ENCODE peak calls at places on chromosomes 11 and 22, in nine cellular contexts. O is HFF-Myc, X is mammary epithelial cell, N is fibroblast of mammary gland, J is OCI-LY7, B is neural crest cell, I is pancreas, L is ovary, E is GM06990. G is an unnamed sample.

GRCh38 chr22:23072911-23073491 is 2.7 kb downstream of the GNAZ start:
- DNase-seq in E (no peak), L (peak), N (no peak), I (peak), X (peak), J (no peak), O (peak), B (no peak), G (no peak)

GRCh38 chr11:74473382-74474201 is 6.2 kb upstream of the KCNE3 start:
- DNase-seq in E (no peak), J (no peak), B (no peak), N (no peak), I (no peak), O (no peak), X (no peak), L (no peak), G (no peak)

GRCh38 chr11:36288442-36289225 is 590 bp downstream of the COMMD9 start:
- DNase-seq in E (no peak), O (no peak), L (no peak), I (no peak), N (no peak), X (no peak), J (no peak), B (no peak), G (no peak)

GRCh38 chr11:18145025-18145424 is 12.7 kb downstream of the MRGPRX3 start:
- DNase-seq in X (no peak), L (no peak), I (no peak), J (no peak), N (peak), O (no peak), B (no peak), E (no peak), G (no peak)

GRCh38 chr11:61959678-61960077 is 7.8 kb downstream of the FTH1 start:
- DNase-seq in X (no peak), N (no peak), E (no peak), O (no peak), L (no peak), J (no peak), B (no peak), I (no peak), G (no peak)

GRCh38 chr11:31902706-31903105 is 91.6 kb upstream of the PAX6 start:
- DNase-seq in B (no peak), X (no peak), I (no peak), E (no peak), N (no peak), O (no peak), L (no peak), J (no peak), G (no peak)

GRCh38 chr11:111449696-111450479 is 62.3 kb downstream of the BTG4 start:
- DNase-seq in N (no peak), E (no peak), I (no peak), B (no peak), L (no peak), X (no peak), O (no peak), J (no peak), G (no peak)

GRCh38 chr11:113411536-113411935 is 24.0 kb downstream of the ANKK1 start:
- DNase-seq in I (no peak), J (no peak), E (no peak), X (no peak), L (no peak), O (no peak), N (no peak), B (no peak), G (no peak)

GRCh38 chr22:43823911-43824665 is 12.0 kb upstream of the EFCAB6 start:
- DNase-seq in E (no peak), B (no peak), J (no peak), X (no peak), I (peak), O (no peak), N (no peak), L (no peak), G (no peak)

GRCh38 chr11:111429066-111429506 is 50.0 kb upstream of the POU2AF1 start:
- DNase-seq in I (peak), B (no peak), N (peak), L (peak), J (peak), E (no peak), O (no peak), X (peak), G (no peak)

GRCh38 chr22:50522806-50523438 is 2.5 kb downstream of the SCO2 start:
- DNase-seq in O (no peak), X (no peak), B (no peak), N (no peak), I (no peak), J (no peak), L (no peak), E (no peak), G (no peak)

GRCh38 chr11:64876226-64876750 is 2.1 kb downstream of the EHD1 start:
- DNase-seq in I (no peak), J (no peak), L (no peak), B (no peak), E (no peak), O (no peak), N (no peak), X (no peak), G (no peak)

GRCh38 chr11:65639623-65640482 is 2.0 kb downstream of the SIPA1 start:
- DNase-seq in E (peak), O (no peak), X (no peak), I (no peak), L (no peak), B (no peak), J (peak), N (no peak), G (peak)

GRCh38 chr22:23742505-23743264 is 8.2 kb downstream of the ZNF70 start:
- DNase-seq in E (no peak), L (no peak), I (no peak), O (no peak), J (no peak), B (no peak), N (no peak), X (no peak), G (no peak)

GRCh38 chr22:20108757-20109230 is 7.1 kb upstream of the RANBP1 start:
- DNase-seq in J (no peak), I (no peak), N (no peak), X (no peak), B (no peak), L (no peak), E (no peak), O (no peak), G (no peak)

GRCh38 chr22:26438006-26438405 is 8.9 kb downstream of the ASPHD2 start:
- DNase-seq in B (no peak), O (no peak), E (no peak), X (no peak), N (no peak), J (no peak), L (no peak), I (no peak), G (no peak)

GRCh38 chr11:45102810-45103621 is 43.4 kb upstream of the PRDM11 start:
- DNase-seq in E (peak), L (peak), J (peak), X (peak), I (no peak), N (peak), O (no peak), B (peak), G (peak)

GRCh38 chr11:112367453-112367852 is 106.8 kb upstream of the PLET1 start:
- DNase-seq in X (no peak), O (no peak), I (no peak), E (no peak), J (no peak), L (no peak), N (no peak), B (no peak), G (no peak)

GRCh38 chr11:66491315-66491935 is 11.2 kb downstream of the DPP3 start:
- DNase-seq in O (no peak), X (no peak), B (no peak), N (no peak), J (no peak), L (no peak), E (no peak), I (no peak), G (no peak)

GRCh38 chr22:49674479-49674830 is 153.2 kb downstream of the BRD1 start:
- DNase-seq in I (no peak), B (no peak), J (no peak), L (no peak), N (no peak), X (no peak), E (no peak), O (no peak), G (no peak)

GRCh38 chr11:70509476-70509875 is 111.1 kb downstream of the CTTN start:
- DNase-seq in N (no peak), X (no peak), L (no peak), I (peak), O (no peak), B (no peak), E (no peak), J (no peak), G (no peak)

GRCh38 chr11:103051986-103052385 is 40.0 kb downstream of the DCUN1D5 start:
- DNase-seq in L (no peak), J (no peak), I (no peak), B (no peak), X (no peak), N (peak), E (no peak), O (no peak), G (no peak)

GRCh38 chr11:6862961-6863360 is at the start of gene OR10A2:
- DNase-seq in N (peak), I (no peak), X (peak), J (no peak), L (no peak), B (no peak), E (no peak), O (peak), G (no peak)

GRCh38 chr22:24398409-24398808 is 29.0 kb upstream of the ADORA2A start:
- DNase-seq in O (no peak), J (peak), E (no peak), B (no peak), N (no peak), X (no peak), I (no peak), L (no peak), G (no peak)

GRCh38 chr22:36220457-36220921 is 18.8 kb downstream of the APOL2 start:
- DNase-seq in L (no peak), O (no peak), J (no peak), X (no peak), I (no peak), E (no peak), B (no peak), N (peak), G (no peak)

GRCh38 chr11:76694664-76695063 is 24.1 kb upstream of the LRRC32 start:
- DNase-seq in L (no peak), J (no peak), B (no peak), O (no peak), X (peak), E (no peak), N (peak), I (no peak), G (no peak)

GRCh38 chr11:1234054-1234720 is 11.3 kb downstream of the MUC5B start:
- DNase-seq in B (no peak), O (no peak), I (peak), J (no peak), E (no peak), N (no peak), X (no peak), L (no peak), G (no peak)

GRCh38 chr11:79312591-79313267 is 128.1 kb downstream of the TENM4 start:
- DNase-seq in B (no peak), O (no peak), E (no peak), N (peak), X (no peak), I (no peak), J (no peak), L (no peak), G (no peak)

GRCh38 chr22:37544955-37545702 is 15.2 kb upstream of the CDC42EP1 start:
- DNase-seq in N (peak), L (peak), X (peak), E (no peak), I (peak), O (no peak), B (peak), J (peak), G (peak)

GRCh38 chr11:122633219-122633829 is 22.2 kb upstream of the UBASH3B start:
- DNase-seq in I (no peak), J (peak), X (peak), O (no peak), B (no peak), L (no peak), E (no peak), N (peak), G (no peak)

DNA sequence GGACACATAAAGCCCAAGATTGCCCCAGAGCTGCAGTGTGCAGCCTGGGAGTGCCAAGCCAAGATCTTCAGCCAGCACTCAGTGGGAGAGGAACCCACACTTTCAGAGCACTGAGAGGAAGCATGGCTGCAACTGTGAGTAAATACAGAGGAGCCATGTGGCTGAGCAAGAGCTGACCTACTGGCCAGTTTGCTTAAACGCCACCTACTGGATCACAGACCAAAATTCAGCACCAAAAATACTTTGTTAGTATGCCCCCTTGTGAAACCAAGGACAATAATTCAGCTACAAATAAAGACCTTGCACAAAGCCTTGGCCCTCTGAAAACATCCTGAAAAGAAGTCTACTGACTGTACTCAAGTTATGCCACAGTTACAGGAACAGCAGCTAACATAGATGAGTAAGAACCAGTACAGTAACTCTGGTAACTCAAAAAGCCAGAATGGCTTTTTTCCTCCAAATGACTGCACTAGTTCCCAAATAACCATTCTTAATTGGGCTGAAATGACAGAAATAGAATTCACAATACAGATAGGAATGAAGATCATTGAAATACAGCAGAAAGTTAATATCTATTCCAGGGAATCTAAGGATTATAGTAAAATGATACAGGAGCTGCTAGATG is 10.1 kb upstream of the OR4A15 start:
- DNase-seq in I (no peak), L (no peak), O (no peak), N (no peak), X (no peak), J (peak), E (no peak), B (no peak), G (no peak)
- TF ChIP-seq CTCF in I (no peak), L (no peak), O (no peak), N (no peak), X (no peak), J (peak), E (peak), B (no peak), G (no peak)

GRCh38 chr22:27886843-27887151 is 32.3 kb downstream of the PITPNB start:
- DNase-seq in J (no peak), E (no peak), L (no peak), I (no peak), B (no peak), N (no peak), X (no peak), O (no peak), G (no peak)
- TF ChIP-seq CTCF in J (peak), E (no peak), L (no peak), I (no peak), B (no peak), N (no peak), X (no peak), O (no peak), G (no peak)

DNA sequence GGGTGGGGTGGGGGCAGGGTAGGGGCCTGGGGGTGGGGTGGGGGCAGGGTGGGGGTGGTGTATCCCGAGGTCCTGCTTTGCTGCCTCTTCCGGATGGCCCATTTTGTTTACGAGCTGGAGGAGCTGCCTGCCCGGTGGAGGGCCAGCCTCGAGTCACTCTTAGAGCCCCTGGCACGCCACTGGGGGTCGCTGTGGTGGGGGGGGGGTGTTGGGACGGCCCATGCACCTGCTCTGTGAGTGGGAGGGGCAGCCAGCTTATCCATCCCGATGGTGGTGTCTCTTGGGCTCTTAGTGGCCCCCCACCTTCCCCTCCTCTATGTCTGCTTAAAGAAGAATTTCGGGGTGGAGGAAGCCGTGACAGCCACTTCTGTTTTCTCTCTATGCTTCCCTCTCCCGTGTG is 24.6 kb downstream of the MRGPRD start:
- DNase-seq in L (no peak), B (peak), I (no peak), J (peak), N (no peak), O (no peak), X (no peak), E (peak), G (no peak)
- TF ChIP-seq CTCF in L (no peak), B (peak), I (no peak), J (peak), N (no peak), O (peak), X (peak), E (peak), G (no peak)

DNA sequence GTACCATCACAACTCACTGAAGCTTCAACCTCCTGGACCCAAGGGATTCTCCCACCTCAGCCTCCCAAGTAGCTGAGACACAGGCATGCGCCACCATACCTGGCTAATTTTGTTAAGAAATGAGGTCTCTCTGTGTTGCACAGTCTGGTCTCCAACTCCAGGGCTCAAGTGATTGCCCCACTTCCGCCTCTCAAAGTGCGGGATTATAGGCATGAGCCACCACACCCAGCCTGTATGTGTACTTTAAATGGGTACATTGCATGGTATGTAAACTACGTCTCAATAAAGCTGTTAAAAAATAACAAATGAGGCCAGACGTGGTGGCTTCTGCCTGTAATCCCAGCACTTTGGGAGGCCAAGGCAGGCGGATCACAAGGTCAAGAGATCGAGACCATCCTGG is 36.2 kb upstream of the DDX6 start:
- DNase-seq in N (no peak), B (no peak), E (no peak), X (no peak), I (no peak), J (no peak), O (no peak), L (no peak), G (no peak)
- TF ChIP-seq CTCF in N (no peak), B (no peak), E (no peak), X (no peak), I (no peak), J (no peak), O (no peak), L (no peak), G (no peak)

DNA sequence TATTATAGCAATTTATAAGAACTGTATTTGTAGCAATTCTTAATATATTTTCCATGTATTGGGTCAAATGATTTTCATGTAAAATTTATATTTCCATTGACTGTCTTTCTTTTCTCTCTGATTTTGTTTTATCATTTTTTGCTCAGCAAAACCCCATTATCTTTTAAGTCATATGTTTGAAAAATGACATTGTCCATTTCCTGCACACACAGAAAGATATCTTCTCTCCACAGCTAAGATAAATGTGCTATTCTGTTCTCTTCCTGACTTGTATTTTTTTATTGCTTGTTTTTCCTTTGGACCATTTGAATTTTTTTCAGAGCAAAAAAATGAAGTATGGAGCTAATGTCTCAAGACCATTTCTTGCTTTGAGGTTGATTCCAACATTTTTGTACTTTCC is 6.3 kb upstream of the LRRC55 start:
- DNase-seq in N (no peak), I (no peak), O (no peak), L (no peak), X (no peak), B (no peak), E (no peak), J (no peak), G (no peak)
- TF ChIP-seq CTCF in N (no peak), I (no peak), O (no peak), L (no peak), X (no peak), B (no peak), E (no peak), J (no peak), G (no peak)

GRCh38 chr22:39319284-39320170 is at the start of gene RPL3:
- DNase-seq in N (peak), J (peak), B (peak), I (peak), X (peak), O (peak), L (peak), E (peak), G (peak)
- TF ChIP-seq CTCF in N (no peak), J (peak), B (no peak), I (no peak), X (no peak), O (no peak), L (no peak), E (no peak), G (no peak)

GRCh38 chr11:107973641-107974040 is 35.1 kb upstream of the CUL5 start:
- DNase-seq in J (no peak), E (no peak), O (no peak), I (no peak), X (no peak), L (no peak), B (no peak), N (peak), G (no peak)

GRCh38 chr11:107970049-107970448 is 38.6 kb upstream of the CUL5 start:
- DNase-seq in J (no peak), L (no peak), E (no peak), I (no peak), N (no peak), X (no peak), O (no peak), B (no peak), G (no peak)

DNA sequence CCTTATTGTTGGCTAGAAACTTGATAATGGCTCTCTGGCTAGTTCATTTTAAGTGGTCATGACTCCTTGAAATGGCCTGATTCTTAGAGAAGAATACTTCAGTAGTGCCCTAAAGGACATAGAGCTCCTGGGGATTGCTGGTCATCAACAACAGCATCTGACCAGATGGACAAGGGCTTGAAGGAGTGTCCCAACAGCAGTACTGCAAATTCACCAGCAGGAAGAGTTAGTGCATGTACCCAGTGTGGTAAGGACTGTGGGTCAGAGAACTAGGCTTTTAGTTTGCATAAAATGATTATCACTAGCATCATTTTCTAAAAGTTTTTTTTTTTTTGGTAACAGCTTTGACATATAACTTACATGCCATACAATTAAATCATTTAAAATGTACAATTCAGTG is 39.5 kb upstream of the CUL5 start:
- DNase-seq in O (no peak), J (no peak), B (no peak), I (no peak), X (no peak), N (peak), E (no peak), L (no peak), G (no peak)
- TF ChIP-seq CTCF in O (no peak), J (no peak), B (no peak), I (no peak), X (peak), N (no peak), E (no peak), L (no peak), G (no peak)

DNA sequence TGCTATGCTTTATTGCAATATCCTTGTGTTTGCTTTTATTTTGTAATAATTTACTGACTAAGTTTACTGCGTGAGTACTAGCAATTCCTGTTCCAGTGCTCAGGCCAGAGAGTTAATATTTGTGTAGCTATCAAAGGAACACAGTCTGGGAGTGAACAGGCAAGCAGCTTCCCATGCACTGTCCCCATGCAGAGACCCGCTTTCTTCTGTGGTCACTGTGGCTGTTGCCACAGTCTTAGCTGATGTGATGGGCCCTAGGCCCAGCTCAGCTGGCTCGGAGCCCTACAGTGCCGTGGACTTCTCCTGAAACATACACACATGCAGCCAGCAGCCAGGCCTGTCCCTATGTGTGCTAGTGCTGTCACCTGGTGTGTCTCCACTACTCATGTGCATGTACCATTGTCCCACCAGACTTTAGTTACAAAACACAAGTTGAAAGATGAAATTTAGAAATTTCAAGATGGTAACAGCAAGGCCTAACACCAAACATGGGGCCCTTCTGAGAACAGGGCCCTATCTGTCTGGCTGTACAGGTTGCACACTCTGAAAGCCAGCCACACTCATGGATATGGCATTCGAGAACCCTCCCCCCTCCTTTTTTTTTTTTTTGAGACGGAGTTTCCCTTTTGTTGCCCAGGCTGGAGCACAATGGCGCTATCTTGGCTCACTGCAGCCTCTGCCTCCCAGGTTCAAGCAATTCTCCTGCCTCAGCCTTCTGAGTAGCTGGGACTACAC is 12.3 kb upstream of the SCUBE2 start:
- DNase-seq in B (no peak), I (peak), X (no peak), O (no peak), L (no peak), N (no peak), J (no peak), E (no peak), G (no peak)
- TF ChIP-seq CTCF in B (no peak), I (no peak), X (no peak), O (no peak), L (no peak), N (no peak), J (no peak), E (no peak), G (no peak)